ENCODE peak calls at places on chromosomes 4 and X, in five cellular contexts. R, M, O, G and H are unnamed samples.

GRCh38 chr4:167031534-167032156 is 202.6 kb downstream of the SPOCK3 start:
- DNase-seq in R (no peak), M (no peak), O (peak), G (no peak), H (no peak)

GRCh38 chr4:77650787-77651186 is 45.2 kb downstream of the CXCL13 start:
- DNase-seq in R (no peak), M (no peak), O (no peak), G (no peak), H (no peak)

GRCh38 chrX:67613366-67613765 is 69.5 kb downstream of the AR start:
- DNase-seq in R (no peak), M (no peak), O (no peak), G (no peak), H (no peak)

GRCh38 chr4:141371206-141371605 is 150.5 kb downstream of the ZNF330 start:
- DNase-seq in R (no peak), M (no peak), O (no peak), G (no peak), H (no peak)

GRCh38 chrX:100635040-100635439 is 1.6 kb downstream of the TSPAN6 start:
- DNase-seq in R (no peak), M (no peak), O (no peak), G (no peak), H (no peak)

GRCh38 chr4:153166971-153167501 is 37.2 kb upstream of the TRIM2 start:
- DNase-seq in R (no peak), M (no peak), O (peak), G (no peak), H (no peak)

GRCh38 chr4:122548452-122548851 is 72.4 kb downstream of the IL21 start:
- DNase-seq in R (no peak), M (no peak), O (peak), G (no peak), H (no peak)

GRCh38 chr4:139651282-139652194 is 14.1 kb upstream of the MGST2 start:
- DNase-seq in R (peak), M (peak), O (peak), G (peak), H (peak)

GRCh38 chr4:37675587-37676290 is 10.4 kb downstream of the RELL1 start:
- DNase-seq in R (no peak), M (no peak), O (no peak), G (no peak), H (peak)

GRCh38 chrX:41238543-41238942 is 95.4 kb upstream of the DDX3X start:
- DNase-seq in R (no peak), M (no peak), O (peak), G (no peak), H (no peak)

GRCh38 chrX:52271212-52271611 is 86.5 kb downstream of the MAGED4 start:
- DNase-seq in R (no peak), M (no peak), O (peak), G (no peak), H (no peak)

GRCh38 chrX:23752740-23753435 is 9.8 kb upstream of the ACOT9 start:
- DNase-seq in R (no peak), M (no peak), O (peak), G (no peak), H (no peak)

GRCh38 chr4:139535852-139536234 is 20.2 kb downstream of the SETD7 start:
- DNase-seq in R (no peak), M (no peak), O (peak), G (no peak), H (no peak)

GRCh38 chr4:128810331-128810870 is 901 bp downstream of the JADE1 start:
- DNase-seq in R (no peak), M (peak), O (peak), G (peak), H (peak)

GRCh38 chr4:10123227-10124101 is 6.9 kb upstream of the WDR1 start:
- DNase-seq in R (no peak), M (no peak), O (peak), G (no peak), H (peak)

GRCh38 chr4:25888781-25889180 is 25.2 kb upstream of the SMIM20 start:
- DNase-seq in R (no peak), M (no peak), O (no peak), G (no peak), H (no peak)

GRCh38 chr4:156298230-156298629 is 344.6 kb upstream of the CTSO start:
- DNase-seq in R (no peak), M (peak), O (peak), G (no peak), H (peak)

GRCh38 chr4:122687450-122688121 is 44.9 kb upstream of the BBS12 start:
- DNase-seq in R (no peak), M (no peak), O (peak), G (no peak), H (no peak)